ENCODE peak calls at places on chromosomes 1 and 21, in nine cellular contexts. P, Z, E, V, X, L, J, A and K are unnamed samples.
A peak's percentile ranks its signal among the peaks of the same experiment; 100 is the strongest.

GRCh38 chr1:100627018-100627716 is 89.2 kb downstream of the GPR88 start:
- DNase-seq in L (peak; percentile 86), A (no peak), V (peak; percentile 36), P (no peak), J (no peak), Z (no peak), X (no peak), E (no peak), K (no peak)

GRCh38 chr1:116544588-116545358 is 26.1 kb downstream of the CD58 start:
- DNase-seq in Z (no peak), L (no peak), X (no peak), V (no peak), E (no peak), J (no peak), P (no peak), A (no peak), K (peak; percentile 83)

GRCh38 chr1:181083842-181084605 is 4.5 kb upstream of the IER5 start:
- DNase-seq in Z (peak; percentile 69), J (peak; percentile 62), A (peak; percentile 58), V (peak; percentile 78), E (no peak), X (no peak), P (peak; percentile 69), L (peak; percentile 48), K (peak; percentile 50)

GRCh38 chr1:148372731-148373130 is 110.4 kb downstream of the PPIAL4G start:
- DNase-seq in A (no peak), P (no peak), X (no peak), J (no peak), Z (no peak), L (peak; percentile 92), V (no peak), E (peak; percentile 20), K (no peak)

GRCh38 chr1:32743380-32744062 is 41.0 kb upstream of the SYNC start:
- DNase-seq in P (no peak), L (peak; percentile 39), V (no peak), J (peak; percentile 76), X (no peak), E (no peak), Z (no peak), A (no peak), K (no peak)

GRCh38 chr1:58815069-58815679 is 31.3 kb upstream of the JUN start:
- DNase-seq in J (peak; percentile 92), L (peak; percentile 97), E (peak; percentile 74), P (peak; percentile 72), X (peak; percentile 59), V (no peak), A (peak; percentile 72), Z (peak; percentile 16), K (peak; percentile 89)

GRCh38 chr1:243745361-243745760 is 104.7 kb downstream of the AKT3 start:
- DNase-seq in L (peak; percentile 33), J (no peak), Z (no peak), A (no peak), E (no peak), P (no peak), V (no peak), X (no peak), K (no peak)

GRCh38 chr1:70293186-70293843 is 61.2 kb downstream of the ANKRD13C start:
- DNase-seq in Z (no peak), L (no peak), V (no peak), J (no peak), P (no peak), A (no peak), X (no peak), E (no peak), K (no peak)

GRCh38 chr1:97903626-97904025 is 17.2 kb downstream of the DPYD start:
- DNase-seq in E (no peak), A (no peak), L (no peak), P (no peak), X (no peak), V (no peak), J (no peak), Z (no peak), K (no peak)

GRCh38 chr1:165824269-165824643 is 3.2 kb upstream of the UCK2 start:
- DNase-seq in X (no peak), V (no peak), P (no peak), E (no peak), Z (no peak), L (no peak), A (no peak), J (no peak), K (no peak)

GRCh38 chr1:16232316-16232710 is 4.7 kb downstream of the CPLANE2 start:
- DNase-seq in Z (no peak), J (no peak), L (no peak), A (no peak), E (no peak), P (no peak), X (no peak), V (no peak), K (no peak)

GRCh38 chr1:24086466-24086865 is 25.5 kb downstream of the MYOM3 start:
- DNase-seq in V (no peak), L (no peak), A (no peak), X (no peak), P (no peak), J (no peak), E (no peak), Z (no peak), K (no peak)

GRCh38 chr1:217089239-217090014 is 366.2 kb upstream of the ESRRG start:
- DNase-seq in X (peak; percentile 44), L (peak; percentile 82), P (no peak), Z (peak; percentile 36), J (no peak), A (no peak), V (no peak), E (peak; percentile 32), K (no peak)

GRCh38 chr1:94772230-94772641 is 47.9 kb upstream of the SLC44A3 start:
- DNase-seq in Z (no peak), E (no peak), X (no peak), J (peak; percentile 32), V (no peak), P (no peak), L (peak; percentile 43), A (no peak), K (no peak)

GRCh38 chr1:83694449-83694848 is 304.5 kb downstream of the TTLL7 start:
- DNase-seq in L (no peak), E (no peak), V (no peak), A (no peak), J (no peak), P (peak; percentile 20), X (no peak), Z (no peak), K (no peak)

GRCh38 chr21:25039461-25040380 is 567.6 kb downstream of the MRPL39 start:
- DNase-seq in E (no peak), P (no peak), J (no peak), V (no peak), L (peak; percentile 47), Z (peak; percentile 22), X (no peak), A (peak; percentile 8), K (peak; percentile 38)

GRCh38 chr1:233410906-233411305 is 83.4 kb downstream of the MAP3K21 start:
- DNase-seq in V (no peak), J (no peak), L (peak; percentile 23), X (no peak), Z (no peak), P (no peak), A (no peak), E (no peak), K (no peak)

GRCh38 chr1:71228727-71229371 is 148.0 kb upstream of the ZRANB2 start:
- DNase-seq in V (no peak), J (no peak), A (no peak), Z (no peak), X (no peak), P (no peak), L (no peak), E (no peak), K (no peak)

GRCh38 chr1:42963378-42964005 is 4.8 kb upstream of the SLC2A1 start:
- DNase-seq in P (no peak), E (no peak), A (no peak), L (peak; percentile 53), Z (peak; percentile 77), V (no peak), J (no peak), X (peak; percentile 39), K (no peak)

GRCh38 chr1:97108200-97108599 is 386.6 kb downstream of the PTBP2 start:
- DNase-seq in J (no peak), X (no peak), L (peak; percentile 28), Z (no peak), V (no peak), A (no peak), E (no peak), P (no peak), K (no peak)

GRCh38 chr1:102628008-102628736 is 480.1 kb downstream of the COL11A1 start:
- DNase-seq in V (no peak), P (no peak), X (peak; percentile 3), E (no peak), Z (peak; percentile 64), J (no peak), L (peak; percentile 19), A (no peak), K (no peak)

GRCh38 chr1:31880957-31881697 is 57.0 kb downstream of the PTP4A2 start:
- DNase-seq in E (no peak), J (no peak), X (no peak), Z (no peak), A (peak; percentile 70), P (peak; percentile 76), V (no peak), L (peak; percentile 12), K (no peak)

GRCh38 chr1:228007054-228007800 is 429 bp downstream of the WNT3A start:
- DNase-seq in A (no peak), J (peak; percentile 17), V (no peak), L (no peak), P (no peak), E (no peak), X (no peak), Z (no peak), K (no peak)

GRCh38 chr1:147609358-147609757 is 61.0 kb downstream of the ACP6 start:
- DNase-seq in Z (no peak), L (no peak), E (no peak), A (no peak), X (no peak), P (no peak), V (no peak), J (no peak), K (no peak)

GRCh38 chr1:175801979-175802378 is 58.6 kb upstream of the TNR start:
- DNase-seq in Z (no peak), J (no peak), E (no peak), A (no peak), X (no peak), V (no peak), P (no peak), L (no peak), K (no peak)

GRCh38 chr1:58515794-58516401 is 30.6 kb downstream of the OMA1 start:
- DNase-seq in V (peak; percentile 29), E (peak; percentile 15), X (peak; percentile 47), L (peak; percentile 81), Z (peak; percentile 37), A (peak; percentile 36), P (peak; percentile 78), J (peak; percentile 38), K (peak; percentile 10)

GRCh38 chr1:204280562-204280961 is 66.8 kb upstream of the GOLT1A start:
- DNase-seq in X (no peak), J (no peak), V (no peak), Z (no peak), E (no peak), A (no peak), P (no peak), L (no peak), K (no peak)

GRCh38 chr1:28354121-28354520 is 15.4 kb upstream of the PHACTR4 start:
- DNase-seq in X (no peak), Z (no peak), J (no peak), P (no peak), E (no peak), L (peak; percentile 81), A (no peak), V (no peak), K (no peak)

GRCh38 chr21:26806734-26807372 is 38.4 kb downstream of the ADAMTS1 start:
- DNase-seq in V (no peak), J (no peak), X (no peak), A (no peak), E (peak; percentile 29), P (no peak), L (peak; percentile 82), Z (no peak), K (no peak)

GRCh38 chr1:152185544-152186391 is 26.7 kb upstream of the RPTN start:
- DNase-seq in X (peak; percentile 17), J (peak; percentile 29), E (peak; percentile 30), Z (peak; percentile 84), P (peak; percentile 58), V (no peak), L (peak; percentile 81), A (peak; percentile 29), K (peak; percentile 10)

GRCh38 chr1:222989443-222989842 is 153.6 kb downstream of the TLR5 start:
- DNase-seq in L (no peak), P (no peak), V (no peak), J (no peak), X (no peak), Z (no peak), A (no peak), E (no peak), K (no peak)